ENCODE peak calls at places on chromosomes 3 and 15, in five cellular contexts. G, T, I, O and X are unnamed samples.

GRCh38 chr15:47820047-47820779 is 102.9 kb downstream of the SEMA6D start:
- DNase-seq in I (no peak), G (no peak), T (no peak), O (peak), X (no peak)

GRCh38 chr3:14147617-14148016 is 22.8 kb downstream of the TMEM43 start:
- DNase-seq in O (no peak), I (no peak), T (no peak), G (no peak), X (no peak)

GRCh38 chr3:114764056-114764492 is 383.0 kb downstream of the ZBTB20 start:
- DNase-seq in G (peak), I (no peak), T (no peak), O (no peak), X (no peak)

GRCh38 chr3:132519914-132520313 is 77.2 kb upstream of the ACKR4 start:
- DNase-seq in I (no peak), O (no peak), T (no peak), G (no peak), X (no peak)

GRCh38 chr3:30282052-30282708 is 324.2 kb upstream of the TGFBR2 start:
- DNase-seq in O (peak), T (no peak), G (peak), I (no peak), X (peak)

GRCh38 chr3:33004205-33004604 is 52.8 kb downstream of the CCR4 start:
- DNase-seq in G (no peak), I (no peak), T (no peak), O (no peak), X (no peak)

GRCh38 chr3:4586381-4586780 is 93.2 kb downstream of the ITPR1 start:
- DNase-seq in T (no peak), O (no peak), G (no peak), I (no peak), X (no peak)

GRCh38 chr3:157127831-157128767 is 31.8 kb downstream of the CCNL1 start:
- DNase-seq in T (no peak), O (peak), G (peak), I (peak), X (peak)

GRCh38 chr15:37102315-37103021 is 2.1 kb upstream of the MEIS2 start:
- DNase-seq in G (peak), I (no peak), T (peak), O (no peak), X (peak)

GRCh38 chr15:55221090-55222011 is 24.6 kb upstream of the RSL24D1 start:
- DNase-seq in T (no peak), I (no peak), O (peak), G (peak), X (peak)

GRCh38 chr15:60076582-60077263 is 72.6 kb downstream of the FOXB1 start:
- DNase-seq in T (no peak), O (no peak), I (no peak), G (no peak), X (no peak)

GRCh38 chr3:187808466-187809291 is 63.4 kb upstream of the BCL6 start:
- DNase-seq in T (peak), O (no peak), G (no peak), I (no peak), X (no peak)

GRCh38 chr15:70098461-70099166 is 897 bp upstream of the TLE3 start:
- DNase-seq in O (no peak), G (peak), T (peak), I (peak), X (peak)

GRCh38 chr15:69983696-69984265 is 113.9 kb downstream of the TLE3 start:
- DNase-seq in T (no peak), I (no peak), G (peak), O (peak), X (no peak)

GRCh38 chr15:29275855-29276254 is 6.2 kb upstream of the NSMCE3 start:
- DNase-seq in O (no peak), T (no peak), G (no peak), I (no peak), X (no peak)

GRCh38 chr15:71357357-71357756 is 242.1 kb downstream of the THSD4 start:
- DNase-seq in T (no peak), G (no peak), I (no peak), O (no peak), X (peak)

GRCh38 chr15:73907018-73907394 is 19.3 kb upstream of the LOXL1 start:
- DNase-seq in I (no peak), O (no peak), G (no peak), T (no peak), X (no peak)

GRCh38 chr15:58235961-58236360 is 97.8 kb downstream of the AQP9 start:
- DNase-seq in T (no peak), O (no peak), G (no peak), I (no peak), X (no peak)

GRCh38 chr3:51937014-51937413 is 4.7 kb downstream of the RRP9 start:
- DNase-seq in G (peak), O (no peak), I (no peak), T (no peak), X (no peak)

GRCh38 chr15:52668133-52668532 is 11.1 kb downstream of the ATOSA start:
- DNase-seq in O (peak), T (no peak), G (no peak), I (no peak), X (no peak)

GRCh38 chr3:169914321-169914720 is 2.9 kb downstream of the SAMD7 start:
- DNase-seq in O (no peak), T (no peak), I (no peak), G (peak), X (peak)

GRCh38 chr15:28937271-28937670 is 51.5 kb downstream of the APBA2 start:
- DNase-seq in G (no peak), O (no peak), T (no peak), I (no peak), X (no peak)

GRCh38 chr3:8854656-8855055 is 85.2 kb upstream of the OXTR start:
- DNase-seq in G (peak), O (peak), T (no peak), I (no peak), X (no peak)

GRCh38 chr3:64457811-64458210 is 230.0 kb downstream of the ADAMTS9 start:
- DNase-seq in G (no peak), I (no peak), O (no peak), T (no peak), X (no peak)

GRCh38 chr3:122390665-122391064 is 6.7 kb downstream of the FAM162A start:
- DNase-seq in I (no peak), O (no peak), G (no peak), T (no peak), X (no peak)

GRCh38 chr3:116517308-116517707 is 72.0 kb upstream of the LSAMP start:
- DNase-seq in T (peak), I (no peak), O (no peak), G (no peak), X (no peak)